ENCODE peak calls at places on chromosome 16, in six cellular contexts. A, J, P, S, W and I are unnamed samples.

GRCh38 chr16:83185902-83186301 is 559.1 kb downstream of the CDH13 start:
- DNase-seq in A (no peak), J (no peak), P (no peak), S (no peak), W (no peak), I (no peak)

GRCh38 chr16:83978401-83978904 is 10.4 kb downstream of the NECAB2 start:
- DNase-seq in A (no peak), J (no peak), P (no peak), S (no peak), W (no peak), I (no peak)

GRCh38 chr16:54268340-54268739 is 18.2 kb downstream of the IRX3 start:
- DNase-seq in A (no peak), J (no peak), P (no peak), S (no peak), W (no peak), I (no peak)

GRCh38 chr16:53142823-53143568 is 88.2 kb downstream of the CHD9 start:
- DNase-seq in A (peak; percentile 34), J (peak; percentile 34), P (no peak), S (no peak), W (no peak), I (no peak)

GRCh38 chr16:56277040-56277439 is 85.8 kb downstream of the GNAO1 start:
- DNase-seq in A (no peak), J (peak; percentile 26), P (peak; percentile 34), S (no peak), W (peak; percentile 66), I (no peak)

GRCh38 chr16:6206080-6206479 is 1108.5 kb upstream of the EEF2KMT start:
- DNase-seq in A (no peak), J (no peak), P (no peak), S (no peak), W (peak; percentile 9), I (no peak)

GRCh38 chr16:11201498-11202259 is 54.3 kb downstream of the SOCS1 start:
- DNase-seq in A (peak; percentile 85), J (peak; percentile 50), P (no peak), S (no peak), W (no peak), I (peak; percentile 87)

GRCh38 chr16:24993722-24994686 is 21.2 kb downstream of the ARHGAP17 start:
- DNase-seq in A (peak; percentile 93), J (peak; percentile 66), P (no peak), S (no peak), W (no peak), I (peak; percentile 50)

GRCh38 chr16:23694707-23695373 is 16.2 kb downstream of the PLK1 start:
- DNase-seq in A (peak; percentile 33), J (peak; percentile 46), P (no peak), S (no peak), W (peak; percentile 58), I (no peak)

GRCh38 chr16:66271074-66272060 is 95.1 kb upstream of the CDH5 start:
- DNase-seq in A (peak; percentile 31), J (no peak), P (no peak), S (no peak), W (no peak), I (no peak)

GRCh38 chr16:79261461-79261860 is 339.1 kb downstream of the MAF start:
- DNase-seq in A (no peak), J (peak; percentile 45), P (no peak), S (peak; percentile 57), W (peak; percentile 68), I (peak; percentile 56)

GRCh38 chr16:11210260-11210659 is 45.7 kb downstream of the SOCS1 start:
- DNase-seq in A (no peak), J (no peak), P (no peak), S (no peak), W (no peak), I (no peak)

DNA sequence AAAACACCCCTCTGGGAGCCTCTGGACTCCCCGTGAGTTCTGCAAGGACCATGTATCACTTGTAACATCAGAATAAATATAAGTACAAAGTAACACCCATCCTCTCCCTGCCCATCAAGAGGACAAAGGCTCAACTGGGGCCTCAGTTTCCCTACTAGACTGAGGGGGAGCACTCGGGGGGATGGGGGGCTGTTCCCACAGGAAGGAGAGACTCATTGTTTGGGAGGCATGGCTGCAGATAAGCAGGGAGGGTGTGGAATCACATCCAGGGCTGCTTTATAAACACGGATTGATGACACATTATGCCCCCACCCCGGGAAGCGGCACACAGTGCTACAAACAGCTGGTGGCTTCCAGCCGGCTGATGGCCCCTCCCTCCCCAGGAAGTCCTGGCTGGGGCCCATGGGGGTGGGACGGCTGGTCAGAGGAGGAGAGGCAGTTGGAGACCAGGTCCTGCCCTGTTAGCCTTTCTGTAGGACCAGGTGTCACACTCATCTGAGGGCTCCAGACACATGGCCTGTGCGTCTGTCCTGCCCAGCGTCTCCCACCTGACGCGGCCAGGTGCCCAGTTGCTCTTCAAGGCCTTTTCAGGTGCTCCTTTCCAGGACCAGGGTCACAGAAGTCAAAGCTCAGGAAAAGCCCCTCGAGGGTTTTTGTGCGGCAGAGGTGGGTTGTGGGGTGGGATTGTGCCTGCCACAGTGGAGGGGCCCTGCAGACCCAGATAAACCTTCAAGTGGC is 1.3 kb upstream of the MPG start:
- DNase-seq in A (peak; percentile 92), J (peak; percentile 77), P (no peak), S (peak; percentile 88), W (peak; percentile 47), I (peak; percentile 59)
- TF ChIP-seq CTCF in A (no peak), J (no peak), P (no peak), S (no peak), W (no peak), I (no peak)

DNA sequence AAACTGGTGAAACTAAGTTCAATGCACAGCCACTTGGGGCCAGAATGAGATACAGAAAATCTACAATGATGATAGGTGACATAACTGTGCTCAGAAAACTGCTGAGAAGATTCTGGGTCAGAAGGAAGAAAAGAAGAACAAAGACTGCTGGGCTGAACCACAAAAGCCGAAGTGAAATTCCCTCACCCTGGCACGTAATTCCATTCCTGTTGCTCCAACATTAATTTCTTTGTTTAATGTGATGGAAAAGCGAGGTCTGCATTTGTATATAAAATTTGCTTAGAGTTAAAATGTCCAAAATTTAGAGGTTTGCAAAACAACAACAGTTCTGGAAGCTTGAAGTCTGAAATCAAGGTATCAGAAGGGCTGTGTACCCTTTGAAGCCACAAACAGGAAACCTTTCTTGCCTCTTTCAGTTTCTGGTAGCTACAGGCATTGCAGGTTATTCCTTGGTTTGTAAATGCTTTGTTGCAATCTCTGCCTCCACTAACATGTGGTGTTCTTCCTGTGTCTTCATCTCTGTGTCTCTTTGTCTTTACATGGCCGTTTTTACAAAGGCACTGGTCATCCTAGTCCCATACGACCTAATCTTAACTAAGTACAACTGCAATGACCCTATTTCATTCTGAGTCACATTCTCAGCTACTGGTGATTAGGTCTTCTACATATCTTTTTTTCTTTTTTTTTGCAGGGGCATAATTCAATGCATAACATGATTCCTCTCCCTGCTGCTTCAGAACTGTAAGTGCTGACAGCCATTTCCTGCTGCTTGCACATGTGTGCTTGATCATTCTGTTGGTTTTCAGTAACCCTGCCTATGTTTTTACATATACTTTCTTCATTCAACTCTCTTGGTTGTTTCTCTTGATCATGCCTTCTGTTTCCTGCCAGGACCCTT is 603.0 kb upstream of the CDH8 start:
- DNase-seq in A (no peak), J (no peak), P (no peak), S (no peak), W (no peak), I (no peak)
- TF ChIP-seq CTCF in A (no peak), J (no peak), P (no peak), S (no peak), W (no peak), I (no peak)

GRCh38 chr16:31764103-31764502 is 109.5 kb upstream of the ZNF267 start:
- DNase-seq in A (no peak), J (no peak), P (no peak), S (no peak), W (no peak), I (no peak)
- TF ChIP-seq CTCF in A (no peak), J (no peak), P (no peak), S (no peak), W (no peak), I (no peak)

GRCh38 chr16:69498926-69499325 is 66.8 kb upstream of the NFAT5 start:
- DNase-seq in A (no peak), J (no peak), P (no peak), S (no peak), W (no peak), I (no peak)

GRCh38 chr16:69494993-69495392 is 70.6 kb downstream of the CYB5B start:
- DNase-seq in A (peak; percentile 28), J (no peak), P (no peak), S (no peak), W (peak; percentile 43), I (peak; percentile 16)

GRCh38 chr16:69497876-69498596 is 67.7 kb upstream of the NFAT5 start:
- DNase-seq in A (no peak), J (no peak), P (no peak), S (no peak), W (no peak), I (no peak)

GRCh38 chr16:69496376-69496775 is 69.4 kb upstream of the NFAT5 start:
- DNase-seq in A (no peak), J (no peak), P (no peak), S (no peak), W (no peak), I (no peak)

DNA sequence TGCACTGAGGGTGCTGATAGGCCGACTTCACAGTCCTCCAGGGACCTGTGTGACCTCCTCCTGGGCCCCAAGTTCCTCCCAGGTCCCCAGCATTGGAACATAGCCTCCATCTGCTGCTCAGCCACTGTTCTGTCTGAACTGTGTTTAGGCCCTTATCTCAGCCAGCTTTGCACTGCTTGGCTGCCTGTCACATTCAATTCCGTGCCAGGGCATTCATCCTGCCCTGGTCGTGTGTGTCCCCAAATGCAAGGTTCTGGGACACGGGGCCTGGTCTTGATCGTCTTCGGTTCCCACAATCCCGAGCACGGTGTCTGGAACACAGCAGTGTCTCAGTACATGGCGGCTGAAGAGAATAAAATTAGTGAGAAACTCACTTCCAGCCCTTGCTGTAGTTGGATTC is 69.9 kb upstream of the NFAT5 start:
- DNase-seq in A (no peak), J (no peak), P (no peak), S (peak; percentile 51), W (no peak), I (no peak)
- TF ChIP-seq CTCF in A (no peak), J (no peak), P (no peak), S (no peak), W (no peak), I (no peak)

GRCh38 chr16:20202747-20203146 is 124.6 kb downstream of the GP2 start:
- DNase-seq in A (no peak), J (no peak), P (no peak), S (no peak), W (no peak), I (no peak)
- TF ChIP-seq CTCF in A (no peak), J (no peak), P (no peak), S (no peak), W (no peak), I (no peak)

DNA sequence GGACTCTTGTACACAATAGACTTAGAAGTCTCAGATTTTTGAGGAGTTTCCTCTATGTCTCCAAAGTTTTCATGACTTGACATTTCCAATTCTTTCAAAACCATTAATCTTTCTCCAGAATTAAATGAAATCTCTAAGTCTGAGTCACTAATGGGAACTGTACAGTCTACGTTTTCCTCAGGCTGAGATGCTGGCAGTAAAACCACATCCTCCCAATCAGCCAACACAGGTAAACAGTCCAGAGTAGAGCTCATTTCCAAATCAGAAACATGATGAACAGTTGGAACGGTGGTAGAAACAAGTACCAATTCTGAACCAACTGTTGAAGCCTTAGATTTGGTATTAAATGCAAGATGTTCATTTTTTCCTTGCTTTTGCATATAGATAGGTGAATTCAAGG is 7.9 kb downstream of the ERI2 start:
- DNase-seq in A (no peak), J (no peak), P (no peak), S (no peak), W (no peak), I (no peak)
- TF ChIP-seq CTCF in A (no peak), J (no peak), P (no peak), S (no peak), W (no peak), I (no peak)